ENCODE peak calls at places on chromosomes 11 and 22, in four cellular contexts. F is thoracic aorta; D is transverse colon; C is CD8-positive, alpha-beta memory T cell. I is an unnamed sample.
A peak's percentile ranks its signal among the peaks of the same experiment; 100 is the strongest.

GRCh38 chr22:37517826-37518450 is 1.3 kb downstream of the CARD10 start:
- DNase-seq in F (no peak), D (no peak), C (no peak), I (no peak)

GRCh38 chr22:43854151-43854785 is 8.0 kb downstream of the SULT4A1 start:
- DNase-seq in F (no peak), D (no peak), C (no peak), I (no peak)

GRCh38 chr11:33777906-33778305 is 3.6 kb upstream of the FBXO3 start:
- DNase-seq in F (no peak), D (no peak), C (no peak), I (no peak)

GRCh38 chr22:40176921-40177737 is 596 bp upstream of the TNRC6B start:
- DNase-seq in F (no peak), D (peak; percentile 55), C (peak; percentile 48), I (peak; percentile 42)

GRCh38 chr11:132008872-132009271 is 638.5 kb downstream of the NTM start:
- DNase-seq in F (no peak), D (no peak), C (no peak), I (no peak)

GRCh38 chr11:124935548-124936514 is at the start of gene HEPACAM:
- DNase-seq in F (no peak), D (no peak), C (no peak), I (no peak)

GRCh38 chr22:22748297-22748743 is 103.9 kb downstream of the GGTLC2 start:
- DNase-seq in F (no peak), D (peak; percentile 54), C (no peak), I (peak; percentile 17)

GRCh38 chr11:17792161-17792560 is 57.6 kb downstream of the KCNC1 start:
- DNase-seq in F (no peak), D (no peak), C (no peak), I (no peak)

GRCh38 chr11:131275580-131275979 is 94.8 kb upstream of the NTM start:
- DNase-seq in F (no peak), D (no peak), C (no peak), I (no peak)

GRCh38 chr11:128845334-128845780 is 21.7 kb downstream of the KCNJ1 start:
- DNase-seq in F (no peak), D (no peak), C (no peak), I (no peak)

GRCh38 chr11:77026743-77027142 is 7.5 kb upstream of the B3GNT6 start:
- DNase-seq in F (no peak), D (no peak), C (no peak), I (no peak)

GRCh38 chr22:28505416-28506156 is 174.1 kb downstream of the TTC28 start:
- DNase-seq in F (no peak), D (no peak), C (no peak), I (no peak)

GRCh38 chr11:119782673-119783072 is 53.7 kb upstream of the NECTIN1 start:
- DNase-seq in F (no peak), D (no peak), C (no peak), I (no peak)

GRCh38 chr11:2115308-2115707 is 23.9 kb downstream of the IGF2 start:
- DNase-seq in F (no peak), D (no peak), C (no peak), I (no peak)

GRCh38 chr11:125348704-125349635 is 147.1 kb downstream of the FEZ1 start:
- DNase-seq in F (no peak), D (peak; percentile 39), C (peak; percentile 19), I (no peak)

GRCh38 chr11:124807660-124808270 is 7.6 kb upstream of the MSANTD2 start:
- DNase-seq in F (no peak), D (no peak), C (no peak), I (no peak)

GRCh38 chr11:57735655-57736298 is 5.5 kb upstream of the SELENOH start:
- DNase-seq in F (no peak), D (peak; percentile 32), C (no peak), I (no peak)

GRCh38 chr11:66126808-66127555 is 56.9 kb downstream of the PACS1 start:
- DNase-seq in F (peak; percentile 6), D (peak; percentile 42), C (peak; percentile 38), I (peak; percentile 71)

GRCh38 chr11:123487157-123487744 is 57.2 kb downstream of the GRAMD1B start:
- DNase-seq in F (no peak), D (no peak), C (no peak), I (no peak)

GRCh38 chr11:26331911-26332571 is at the start of gene ANO3:
- DNase-seq in F (no peak), D (peak; percentile 24), C (no peak), I (no peak)

GRCh38 chr22:38176170-38176741 is 5.4 kb downstream of the PLA2G6 start:
- DNase-seq in F (no peak), D (peak; percentile 56), C (peak; percentile 56), I (peak; percentile 19)

GRCh38 chr22:50703726-50704509 is 31.3 kb downstream of the SHANK3 start:
- DNase-seq in F (no peak), D (no peak), C (no peak), I (no peak)

GRCh38 chr11:105219269-105219668 is 79.7 kb upstream of the CARD18 start:
- DNase-seq in F (no peak), D (no peak), C (no peak), I (no peak)

GRCh38 chr11:14300661-14301304 is 58.2 kb downstream of the RRAS2 start:
- DNase-seq in F (peak; percentile 6), D (peak; percentile 48), C (no peak), I (no peak)

GRCh38 chr11:102757823-102758549 is 22.4 kb downstream of the MMP10 start:
- DNase-seq in F (no peak), D (no peak), C (no peak), I (no peak)

GRCh38 chr11:12731841-12732336 is 57.7 kb downstream of the TEAD1 start:
- DNase-seq in F (no peak), D (no peak), C (no peak), I (no peak)

GRCh38 chr11:10410844-10411200 is 44.2 kb upstream of the AMPD3 start:
- DNase-seq in F (no peak), D (no peak), C (no peak), I (no peak)

GRCh38 chr11:130088909-130089668 is 19.4 kb downstream of the APLP2 start:
- DNase-seq in F (no peak), D (no peak), C (no peak), I (no peak)

GRCh38 chr22:36311386-36312085 is 58.6 kb downstream of the APOL1 start:
- DNase-seq in F (no peak), D (no peak), C (no peak), I (no peak)

GRCh38 chr11:47593492-47593933 is 698 bp downstream of the C1QTNF4 start:
- DNase-seq in F (no peak), D (no peak), C (no peak), I (no peak)

GRCh38 chr11:108947654-108948570 is 283.0 kb downstream of the DDX10 start:
- DNase-seq in F (no peak), D (no peak), C (no peak), I (no peak)

GRCh38 chr11:112470355-112470754 is 209.7 kb upstream of the PLET1 start:
- DNase-seq in F (no peak), D (no peak), C (no peak), I (no peak)

GRCh38 chr11:65434667-65435179 is 12.1 kb downstream of the NEAT1 start:
- DNase-seq in F (no peak), D (peak; percentile 7), C (no peak), I (no peak)

GRCh38 chr11:112229746-112230433 is 3.7 kb downstream of the PTS start:
- DNase-seq in F (no peak), D (no peak), C (no peak), I (no peak)

GRCh38 chr11:95148421-95148820 is 58.8 kb downstream of the ENDOD1 start:
- DNase-seq in F (no peak), D (no peak), C (no peak), I (no peak)

DNA sequence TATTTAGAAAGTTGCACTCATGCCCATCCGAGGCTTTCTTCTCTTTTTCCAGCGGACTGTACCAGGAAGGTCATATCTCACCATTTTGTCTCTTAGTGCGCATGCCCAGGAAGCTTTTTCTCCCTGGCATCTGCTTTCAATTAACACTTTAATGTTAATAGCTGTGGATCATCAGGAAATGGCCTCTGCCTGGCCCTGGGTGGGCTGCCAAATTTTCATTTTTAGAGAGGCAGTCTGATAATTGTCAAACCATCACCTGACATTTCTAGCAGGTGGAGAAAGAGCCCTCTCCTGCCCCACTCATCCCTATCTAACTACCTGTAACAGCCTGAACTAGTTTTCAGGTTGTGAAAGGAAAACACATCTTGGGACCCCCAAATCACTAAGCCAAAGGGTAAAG is 257.4 kb upstream of the LRRC4C start:
- DNase-seq in F (no peak), D (no peak), C (no peak), I (no peak)
- H3K36me3 ChIP-seq in F (no peaks in the 10 kb centered on the region), D (no peaks in the 10 kb centered on the region), C (no peaks in the 10 kb centered on the region), I (no peaks in the 10 kb centered on the region)

GRCh38 chr22:46536559-46537220 is 730 bp downstream of the CELSR1 start:
- DNase-seq in F (no peak), D (no peak), C (no peak), I (no peak)
- H3K4me3 ChIP-seq in F (peak overlapping the region; percentile 61), D (peak overlapping the region; percentile 43), C (no peak overlapping the region), I (no peak overlapping the region)

GRCh38 chr11:44943696-44944095 is 7.0 kb downstream of the TP53I11 start:
- DNase-seq in F (no peak), D (no peak), C (no peak), I (no peak)
- H3K36me3 ChIP-seq in F (no peaks in the 10 kb centered on the region), D (no peaks in the 10 kb centered on the region), C (no peaks in the 10 kb centered on the region), I (no peaks in the 10 kb centered on the region)

GRCh38 chr11:27722945-27723344 is 22.7 kb upstream of the BDNF start:
- DNase-seq in F (no peak), D (no peak), C (no peak), I (no peak)
- H3K4me3 ChIP-seq in F (peak overlapping the region; percentile 65), D (peak overlapping the region; percentile 28), C (no peak overlapping the region), I (no peak overlapping the region)

DNA sequence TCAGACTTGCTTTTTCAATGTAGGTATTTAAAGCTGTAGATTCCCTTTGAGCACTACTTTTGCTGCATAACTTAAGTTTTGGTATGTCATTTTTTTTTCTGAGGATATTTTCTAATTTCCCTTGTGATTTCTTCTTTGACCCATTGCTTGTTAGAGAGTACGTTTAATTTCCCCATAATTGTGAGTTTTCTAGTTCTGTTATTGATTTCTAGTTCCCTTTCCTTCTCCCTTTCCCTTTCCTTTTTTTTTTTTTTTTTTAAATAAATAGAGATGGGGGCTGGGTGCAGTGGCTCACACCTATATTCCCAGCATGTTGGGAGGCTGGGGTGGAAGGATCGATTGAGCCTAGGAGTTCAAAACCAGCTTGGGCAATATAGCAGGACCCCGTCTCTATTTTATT is 30.8 kb downstream of the UBE2L3 start:
- DNase-seq in F (no peak), D (no peak), C (no peak), I (no peak)
- H3K36me3 ChIP-seq in F (peaks cover 10% of the 10 kb centered on the region), D (no peaks in the 10 kb centered on the region), C (peaks cover 26% of the 10 kb centered on the region), I (no peaks in the 10 kb centered on the region)

GRCh38 chr11:3834349-3835099 is 6.2 kb downstream of the RHOG start:
- DNase-seq in F (no peak), D (peak; percentile 59), C (no peak), I (no peak)
- H3K4me3 ChIP-seq in F (peak overlapping the region; percentile 11), D (no peak overlapping the region), C (peak overlapping the region; percentile 29), I (peak overlapping the region; percentile 38)

DNA sequence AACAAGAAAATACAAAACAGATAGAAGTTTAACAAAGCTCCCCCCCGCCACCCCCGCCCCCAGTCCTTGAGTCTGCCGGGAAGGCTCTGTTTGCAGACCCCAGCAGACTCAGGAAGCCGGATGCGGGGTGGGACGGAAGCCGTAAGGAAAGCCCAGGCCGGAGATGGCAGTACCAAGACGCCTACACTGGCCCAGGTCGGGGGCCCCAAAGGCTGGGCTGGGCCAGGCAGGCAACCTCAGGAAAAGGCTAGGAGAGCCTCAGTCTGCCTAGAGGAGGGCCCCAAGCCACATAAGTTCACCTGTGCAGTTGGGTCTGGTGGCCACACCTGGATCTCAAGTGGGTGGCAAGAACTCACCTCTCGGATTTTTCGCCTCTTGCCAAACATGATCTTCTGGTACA is 4.0 kb upstream of the GAL3ST1 start:
- DNase-seq in F (no peak), D (no peak), C (no peak), I (no peak)
- H3K36me3 ChIP-seq in F (peaks cover 72% of the 10 kb centered on the region), D (peaks cover 22% of the 10 kb centered on the region), C (peaks cover 52% of the 10 kb centered on the region), I (peaks cover 82% of the 10 kb centered on the region)

I was measured in naive thymus-derived CD4-positive, alpha-beta T cell.